ENCODE peak calls at places on chromosomes 13 and 19, in five cellular contexts. J is GM23338, F is HCT116, C is MM.1S, P is neural progenitor cell. U is an unnamed sample.

GRCh38 chr19:13010038-13010991 is 15.0 kb downstream of the NFIX start:
- DNase-seq in J (peak), F (no peak), C (no peak), P (no peak), U (peak)

GRCh38 chr13:33560722-33561121 is 257.2 kb upstream of the RFC3 start:
- DNase-seq in J (no peak), F (no peak), C (no peak), P (no peak), U (peak)

GRCh38 chr13:89902223-89902622 is 1445.3 kb upstream of the MIR17HG start:
- DNase-seq in J (no peak), F (no peak), C (no peak), P (no peak), U (no peak)

GRCh38 chr19:35344511-35345031 is 3.1 kb upstream of the FFAR1 start:
- DNase-seq in J (no peak), F (no peak), C (no peak), P (no peak), U (no peak)

GRCh38 chr19:50198431-50199253 is 4.8 kb upstream of the MYH14 start:
- DNase-seq in J (no peak), F (no peak), C (no peak), P (no peak), U (no peak)

GRCh38 chr19:2294377-2295335 is 12.7 kb upstream of the PEAK3 start:
- DNase-seq in J (no peak), F (no peak), C (no peak), P (no peak), U (peak)

GRCh38 chr19:15438124-15438496 is 11.6 kb downstream of the WIZ start:
- DNase-seq in J (no peak), F (no peak), C (no peak), P (no peak), U (no peak)

GRCh38 chr13:36712785-36713184 is 39.0 kb downstream of the SERTM1 start:
- DNase-seq in J (no peak), F (no peak), C (no peak), P (no peak), U (peak)

GRCh38 chr19:42126565-42126964 is 5.7 kb downstream of the POU2F2 start:
- DNase-seq in J (no peak), F (no peak), C (no peak), P (no peak), U (no peak)

GRCh38 chr13:103101902-103102301 is 35.7 kb upstream of the SLC10A2 start:
- DNase-seq in J (no peak), F (no peak), C (no peak), P (no peak), U (no peak)

GRCh38 chr13:25248071-25248470 is 39.2 kb downstream of the MTMR6 start:
- DNase-seq in J (no peak), F (no peak), C (no peak), P (no peak), U (no peak)

GRCh38 chr19:3211191-3211590 is 13.3 kb upstream of the CELF5 start:
- DNase-seq in J (no peak), F (no peak), C (no peak), P (no peak), U (no peak)

GRCh38 chr19:46823049-46823448 is 27.6 kb downstream of the AP2S1 start:
- DNase-seq in J (no peak), F (no peak), C (no peak), P (peak), U (no peak)

GRCh38 chr19:30278882-30279254 is 93.3 kb upstream of the ZNF536 start:
- DNase-seq in J (no peak), F (no peak), C (no peak), P (no peak), U (no peak)

GRCh38 chr13:42048625-42049453 is at the start of gene DGKH:
- DNase-seq in J (peak), F (peak), C (peak), P (peak), U (peak)

GRCh38 chr19:3983936-3984583 is 1.2 kb downstream of the EEF2 start:
- DNase-seq in J (no peak), F (no peak), C (peak), P (no peak), U (peak)

GRCh38 chr19:14408641-14409120 is 10.5 kb downstream of the DDX39A start:
- DNase-seq in J (no peak), F (no peak), C (no peak), P (no peak), U (peak)

GRCh38 chr19:46821512-46822359 is 28.9 kb downstream of the AP2S1 start:
- DNase-seq in J (no peak), F (no peak), C (no peak), P (peak), U (no peak)

GRCh38 chr13:41054212-41054877 is 7.0 kb upstream of the WBP4 start:
- DNase-seq in J (peak), F (no peak), C (peak), P (peak), U (peak)

GRCh38 chr19:33269016-33269415 is 33.3 kb downstream of the CEBPA start:
- DNase-seq in J (no peak), F (no peak), C (no peak), P (no peak), U (no peak)

GRCh38 chr13:77729502-77730221 is 32.2 kb downstream of the SLAIN1 start:
- DNase-seq in J (no peak), F (no peak), C (peak), P (no peak), U (no peak)

GRCh38 chr13:23692816-23693215 is 122.6 kb downstream of the TNFRSF19 start:
- DNase-seq in J (no peak), F (no peak), C (no peak), P (no peak), U (no peak)

GRCh38 chr13:23697772-23698313 is 127.6 kb downstream of the TNFRSF19 start:
- DNase-seq in J (no peak), F (no peak), C (no peak), P (no peak), U (no peak)

GRCh38 chr13:23695196-23695595 is 125.0 kb downstream of the TNFRSF19 start:
- DNase-seq in J (peak), F (no peak), C (no peak), P (no peak), U (no peak)

GRCh38 chr13:23696610-23697009 is 126.4 kb downstream of the TNFRSF19 start:
- DNase-seq in J (peak), F (no peak), C (no peak), P (peak), U (no peak)

GRCh38 chr13:23695711-23696512 is 125.7 kb downstream of the TNFRSF19 start:
- DNase-seq in J (peak), F (no peak), C (no peak), P (no peak), U (no peak)
- TF ChIP-seq EZH2phosphoT487 in J (no peak), F (no peak), C (no peak), P (no peak), U (no peak)

GRCh38 chr13:79480954-79481684 is at the start of gene NDFIP2:
- DNase-seq in J (peak), F (peak), C (peak), P (peak), U (peak)
- TF ChIP-seq EZH2 in J (no peak), F (no peak), C (no peak), P (no peak), U (no peak)

GRCh38 chr13:23323946-23324709 is 109.4 kb downstream of the SACS start:
- DNase-seq in J (peak), F (no peak), C (no peak), P (peak), U (peak)

GRCh38 chr13:23319915-23320224 is 113.6 kb downstream of the SACS start:
- DNase-seq in J (no peak), F (no peak), C (no peak), P (no peak), U (no peak)

GRCh38 chr13:23322353-23323336 is 110.9 kb downstream of the SACS start:
- DNase-seq in J (no peak), F (no peak), C (no peak), P (no peak), U (peak)

GRCh38 chr13:23321534-23322241 is 111.8 kb downstream of the SACS start:
- DNase-seq in J (no peak), F (peak), C (peak), P (no peak), U (peak)

GRCh38 chr13:23320926-23321533 is 112.5 kb downstream of the SACS start:
- DNase-seq in J (no peak), F (no peak), C (no peak), P (no peak), U (no peak)
- H3K4me3 ChIP-seq in J (no peak), F (no peak), C (peak), P (no peak), U (peak)

GRCh38 chr13:113616991-113617749 is 32.6 kb downstream of the TFDP1 start:
- DNase-seq in J (peak), F (no peak), C (no peak), P (peak), U (no peak)

GRCh38 chr13:113612626-113613025 is 28.1 kb downstream of the TFDP1 start:
- DNase-seq in J (no peak), F (no peak), C (no peak), P (no peak), U (no peak)

GRCh38 chr13:113611996-113612395 is 27.4 kb downstream of the TFDP1 start:
- DNase-seq in J (no peak), F (no peak), C (no peak), P (no peak), U (no peak)

GRCh38 chr13:113616281-113616906 is 31.8 kb downstream of the TFDP1 start:
- DNase-seq in J (no peak), F (no peak), C (no peak), P (no peak), U (no peak)

DNA sequence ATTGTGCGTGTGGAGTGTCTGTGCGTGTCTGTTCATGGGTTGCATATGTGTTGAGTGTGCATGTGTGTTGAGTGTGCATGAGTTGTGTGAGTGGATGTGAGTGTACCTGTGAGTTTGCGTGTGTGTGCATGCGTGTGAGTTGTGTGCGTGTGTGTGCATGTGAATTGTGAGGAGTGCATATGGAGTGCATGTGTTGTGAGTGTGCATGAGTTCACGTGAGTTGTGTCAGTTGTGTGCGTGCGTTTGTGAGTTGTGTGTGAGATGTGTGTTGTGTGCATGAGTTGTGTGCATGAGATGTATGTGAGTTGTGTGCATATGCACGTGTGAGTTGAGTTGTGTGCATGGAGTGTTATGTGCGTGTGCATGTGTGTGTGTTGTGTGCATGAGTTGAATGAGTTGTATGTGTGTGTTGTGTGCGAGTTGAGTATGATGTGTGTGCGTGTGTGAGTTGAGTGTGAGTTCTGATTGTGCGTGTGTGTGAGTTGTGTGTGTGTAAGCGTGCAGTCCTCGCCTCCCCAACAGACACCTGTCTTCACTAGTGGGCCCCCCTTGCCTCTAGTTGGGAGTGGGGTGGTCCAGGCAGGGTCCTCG is 29.3 kb downstream of the TFDP1 start:
- DNase-seq in J (no peak), F (no peak), C (no peak), P (no peak), U (no peak)
- TF ChIP-seq EZH2phosphoT487 in J (no peak), F (no peak), C (no peak), P (no peak), U (no peak)